ENCODE peak calls at places on chromosomes 16 and 17, in six cellular contexts. D, T, P, S, X and M are unnamed samples.

GRCh38 chr17:19003966-19004600 is 481 bp downstream of the FAM83G start:
- DNase-seq in D (peak), T (no peak), S (peak), X (peak), P (peak), M (peak)

GRCh38 chr16:57503366-57503765 is 17.1 kb upstream of the DOK4 start:
- DNase-seq in T (no peak), D (no peak), P (no peak), S (no peak), X (no peak), M (no peak)

GRCh38 chr17:21286771-21287702 is 2.5 kb downstream of the MAP2K3 start:
- DNase-seq in T (no peak), D (no peak), X (no peak), P (peak), S (no peak), M (no peak)

GRCh38 chr16:78275420-78275819 is 176.0 kb downstream of the WWOX start:
- DNase-seq in D (no peak), P (no peak), S (no peak), T (no peak), X (no peak), M (peak)

GRCh38 chr16:12898556-12898955 is 2.8 kb upstream of the SHISA9 start:
- DNase-seq in T (no peak), X (no peak), D (no peak), P (no peak), S (no peak), M (peak)

GRCh38 chr16:70437017-70437581 is 1.8 kb downstream of the ST3GAL2 start:
- DNase-seq in X (peak), S (no peak), D (peak), P (no peak), T (peak), M (peak)

GRCh38 chr17:41523225-41523593 is 4.5 kb upstream of the KRT15 start:
- DNase-seq in S (no peak), D (no peak), T (no peak), P (no peak), X (no peak), M (no peak)

GRCh38 chr17:9880582-9880999 is 24.5 kb downstream of the RCVRN start:
- DNase-seq in T (no peak), S (no peak), X (peak), D (no peak), P (no peak), M (no peak)

GRCh38 chr17:12634789-12635414 is 30.8 kb upstream of the MYOCD start:
- DNase-seq in X (no peak), P (no peak), S (no peak), D (peak), T (no peak), M (peak)

GRCh38 chr17:72332367-72332766 is 211.5 kb downstream of the SOX9 start:
- DNase-seq in S (no peak), P (peak), D (no peak), X (peak), T (no peak), M (no peak)

GRCh38 chr16:85192736-85193493 is 80.6 kb upstream of the CIBAR2 start:
- DNase-seq in D (no peak), S (no peak), T (no peak), P (no peak), X (peak), M (no peak)

GRCh38 chr17:61183793-61184192 is 215.8 kb upstream of the TBX2 start:
- DNase-seq in T (no peak), S (no peak), D (no peak), X (no peak), P (no peak), M (no peak)

GRCh38 chr17:11330871-11331270 is 89.9 kb downstream of the SHISA6 start:
- DNase-seq in P (no peak), X (peak), T (peak), D (no peak), S (peak), M (peak)

GRCh38 chr17:11319894-11320293 is 78.9 kb downstream of the SHISA6 start:
- DNase-seq in X (no peak), T (no peak), S (no peak), P (no peak), D (no peak), M (no peak)

GRCh38 chr17:11326492-11326891 is 85.5 kb downstream of the SHISA6 start:
- DNase-seq in S (no peak), X (no peak), T (no peak), P (no peak), D (no peak), M (no peak)

DNA sequence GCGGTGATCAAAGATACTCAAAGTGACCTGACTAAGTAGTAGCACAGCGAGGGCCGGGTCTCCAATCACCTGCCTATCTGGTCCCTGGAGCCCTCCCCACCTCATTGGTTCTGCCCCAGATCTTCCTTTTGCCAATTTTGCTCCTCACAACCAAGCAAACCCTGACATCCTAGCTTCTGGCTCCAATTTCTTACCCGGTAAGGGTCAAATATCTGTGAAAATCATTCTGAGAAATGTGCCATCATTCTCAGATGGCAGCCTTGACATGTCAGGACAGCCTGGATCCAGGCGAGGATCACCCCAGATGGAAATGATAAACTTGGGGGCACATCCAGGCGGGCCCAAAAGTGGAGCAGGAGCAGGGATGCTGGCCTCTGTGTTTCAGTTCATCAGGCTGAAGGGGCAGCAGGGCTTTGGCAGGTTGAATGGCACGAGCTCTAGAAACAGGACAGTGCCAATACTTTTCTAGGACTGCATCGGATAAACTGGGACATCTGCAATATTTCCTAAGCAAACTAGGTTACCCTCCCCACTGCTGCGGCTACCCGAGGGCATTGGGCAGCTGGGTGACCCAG is 83.9 kb downstream of the SHISA6 start:
- DNase-seq in T (no peak), S (no peak), D (no peak), P (no peak), X (no peak), M (no peak)
- H3K9ac ChIP-seq in T (no peak), S (no peak), D (no peak), P (no peak), X (no peak), M (no peak)

GRCh38 chr17:6713130-6713917 is at the start of gene SLC13A5:
- DNase-seq in P (no peak), T (peak), D (no peak), S (peak), X (peak), M (peak)
- H3K9ac ChIP-seq in P (no peak), T (peak), D (no peak), S (peak), X (no peak), M (no peak)

GRCh38 chr16:48608871-48609452 is 1.0 kb downstream of the N4BP1 start:
- DNase-seq in P (no peak), T (no peak), X (peak), D (no peak), S (no peak), M (no peak)

GRCh38 chr16:48605518-48606110 is 4.4 kb downstream of the N4BP1 start:
- DNase-seq in P (no peak), X (peak), S (no peak), T (no peak), D (no peak), M (no peak)

GRCh38 chr16:48609453-48610023 is 442 bp downstream of the N4BP1 start:
- DNase-seq in T (no peak), S (no peak), X (peak), D (peak), P (peak), M (peak)

GRCh38 chr16:48608452-48608851 is 1.5 kb downstream of the N4BP1 start:
- DNase-seq in D (peak), X (peak), T (no peak), P (peak), S (no peak), M (no peak)

DNA sequence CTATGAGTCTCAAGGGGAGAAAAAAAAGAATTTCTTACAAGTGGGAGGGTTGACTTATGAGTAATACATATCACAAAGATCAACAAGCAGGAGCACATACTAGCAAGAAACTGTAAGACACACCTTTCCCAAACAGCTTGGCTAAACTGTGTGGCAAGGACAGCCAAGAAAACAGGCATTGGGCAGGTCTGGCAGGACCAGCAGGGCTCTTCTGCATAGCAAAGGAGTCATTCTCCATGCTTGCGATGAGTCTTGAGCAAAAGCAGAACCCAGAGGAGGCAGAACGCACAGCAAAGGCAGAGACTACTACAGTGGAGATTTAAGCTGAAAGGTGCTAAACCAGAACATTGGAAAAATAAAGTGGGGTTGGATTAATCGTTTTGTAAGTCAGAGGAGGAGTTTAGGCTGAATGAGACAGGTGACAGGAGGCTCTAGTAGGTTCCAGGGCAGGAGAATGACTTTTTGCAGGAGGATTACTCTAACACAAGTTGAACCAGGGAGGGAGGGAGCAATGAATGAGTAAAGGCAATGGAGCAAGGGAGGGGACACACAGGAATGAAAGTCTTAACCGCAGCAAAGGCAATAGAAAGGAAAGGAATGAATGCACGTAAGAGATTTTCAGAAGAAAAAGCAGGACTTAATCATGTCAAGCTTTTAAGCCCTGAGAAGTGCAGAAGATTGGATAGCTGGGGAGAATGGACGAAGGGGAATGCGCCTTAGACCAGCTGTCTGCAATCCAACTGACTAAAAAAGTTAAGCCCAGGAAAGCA is 2.7 kb downstream of the N4BP1 start:
- DNase-seq in T (no peak), S (no peak), D (no peak), P (no peak), X (peak), M (peak)
- H3K9ac ChIP-seq in T (no peak), S (no peak), D (no peak), P (no peak), X (peak), M (no peak)

GRCh38 chr16:76389126-76389525 is 111.9 kb downstream of the CNTNAP4 start:
- DNase-seq in T (no peak), D (no peak), X (no peak), S (no peak), P (no peak), M (no peak)
- H3K9ac ChIP-seq in T (no peak), D (no peak), X (no peak), S (no peak), P (no peak), M (no peak)

GRCh38 chr16:81551821-81552304 is 107.3 kb downstream of the CMIP start:
- DNase-seq in D (no peak), S (no peak), T (no peak), X (peak), P (no peak), M (no peak)

GRCh38 chr16:81552743-81553079 is 108.1 kb downstream of the CMIP start:
- DNase-seq in X (no peak), P (no peak), S (no peak), T (no peak), D (no peak), M (no peak)

GRCh38 chr16:81549547-81550411 is 105.2 kb downstream of the CMIP start:
- DNase-seq in T (no peak), S (no peak), X (no peak), D (no peak), P (no peak), M (no peak)

GRCh38 chr16:81550412-81550768 is 105.8 kb downstream of the CMIP start:
- DNase-seq in S (no peak), D (no peak), T (no peak), P (no peak), X (no peak), M (no peak)

GRCh38 chr16:81551141-81551808 is 106.7 kb downstream of the CMIP start:
- DNase-seq in X (peak), T (no peak), P (no peak), D (no peak), S (no peak), M (no peak)
- H3K9ac ChIP-seq in X (peak), T (no peak), P (no peak), D (no peak), S (no peak), M (no peak)

GRCh38 chr16:11318817-11319216 is 26.4 kb upstream of the RMI2 start:
- DNase-seq in T (no peak), X (no peak), D (no peak), S (no peak), P (no peak), M (no peak)
- H3K9ac ChIP-seq in T (no peak), X (no peak), D (no peak), S (no peak), P (no peak), M (no peak)